ENCODE peak calls at places on chromosome 22, in four cellular contexts. Z is non-pigmented ciliary epithelial cell; P is A549; X is stimulated activated CD8-positive, alpha-beta memory T cell treated with anti-CD3 and anti-CD28 coated beads, Interleukin-7, amount 100 ng/mL, for 24 hours. J is an unnamed sample.
A peak's percentile ranks its signal among the peaks of the same experiment; 100 is the strongest.

GRCh38 chr22:31929126-31929928 is 15.0 kb upstream of the YWHAH start:
- DNase-seq in Z (no peak), P (no peak), X (no peak), J (no peak)

GRCh38 chr22:39478461-39478860 is 21.6 kb downstream of the MGAT3 start:
- DNase-seq in Z (no peak), P (no peak), X (no peak), J (no peak)

GRCh38 chr22:21842946-21843345 is 24.5 kb downstream of the MAPK1 start:
- DNase-seq in Z (no peak), P (no peak), X (no peak), J (no peak)

GRCh38 chr22:20249797-20250354 is 18.2 kb downstream of the RTN4R start:
- DNase-seq in Z (no peak), P (no peak), X (no peak), J (no peak)

GRCh38 chr22:33381531-33382406 is 323.6 kb upstream of the SYN3 start:
- DNase-seq in Z (no peak), P (no peak), X (no peak), J (no peak)

GRCh38 chr22:38069372-38070249 is 12.4 kb downstream of the PICK1 start:
- DNase-seq in Z (peak; percentile 41), P (no peak), X (no peak), J (no peak)

GRCh38 chr22:32997295-32997694 is 60.9 kb downstream of the SYN3 start:
- DNase-seq in Z (no peak), P (no peak), X (no peak), J (no peak)

GRCh38 chr22:44131989-44132685 is 48.6 kb upstream of the PARVG start:
- DNase-seq in Z (no peak), P (no peak), X (no peak), J (no peak)

GRCh38 chr22:38815844-38816243 is 21.9 kb upstream of the DNAL4 start:
- DNase-seq in Z (no peak), P (no peak), X (no peak), J (no peak)

GRCh38 chr22:32992821-32993220 is 65.4 kb downstream of the SYN3 start:
- DNase-seq in Z (no peak), P (no peak), X (no peak), J (no peak)

GRCh38 chr22:41094036-41094435 is 1.6 kb downstream of the EP300 start:
- DNase-seq in Z (no peak), P (no peak), X (no peak), J (no peak)

GRCh38 chr22:38029370-38029769 is 27.8 kb upstream of the PICK1 start:
- DNase-seq in Z (no peak), P (no peak), X (no peak), J (no peak)

GRCh38 chr22:38345782-38346181 is 28.5 kb upstream of the CSNK1E start:
- DNase-seq in Z (no peak), P (no peak), X (no peak), J (no peak)

GRCh38 chr22:41415554-41415953 is 31.0 kb downstream of the TOB2 start:
- DNase-seq in Z (no peak), P (no peak), X (no peak), J (no peak)

GRCh38 chr22:32413715-32414114 is 1.7 kb upstream of the RTCB start:
- DNase-seq in Z (no peak), P (peak; percentile 10), X (no peak), J (no peak)

GRCh38 chr22:38699784-38700183 is 959 bp downstream of the JOSD1 start:
- DNase-seq in Z (no peak), P (no peak), X (no peak), J (no peak)

GRCh38 chr22:30038219-30038618 is 42.0 kb upstream of the HORMAD2 start:
- DNase-seq in Z (peak; percentile 42), P (no peak), X (no peak), J (no peak)

GRCh38 chr22:39598017-39598965 is 27.7 kb downstream of the CACNA1I start:
- DNase-seq in Z (no peak), P (peak; percentile 14), X (peak; percentile 49), J (no peak)

GRCh38 chr22:19974233-19974861 is 32.7 kb upstream of the TXNRD2 start:
- DNase-seq in Z (no peak), P (peak; percentile 57), X (no peak), J (no peak)

GRCh38 chr22:23800297-23801237 is 13.8 kb downstream of the SMARCB1 start:
- DNase-seq in Z (no peak), P (no peak), X (no peak), J (no peak)

GRCh38 chr22:20569059-20570058 is 61.9 kb downstream of the MED15 start:
- DNase-seq in Z (peak; percentile 93), P (peak; percentile 87), X (no peak), J (peak; percentile 95)

GRCh38 chr22:47121791-47122190 is 359.3 kb downstream of the TBC1D22A start:
- DNase-seq in Z (no peak), P (no peak), X (no peak), J (no peak)

GRCh38 chr22:22681221-22681739 is 36.9 kb downstream of the GGTLC2 start:
- DNase-seq in Z (no peak), P (no peak), X (no peak), J (no peak)

GRCh38 chr22:28000361-28000760 is 81.3 kb upstream of the PITPNB start:
- DNase-seq in Z (no peak), P (no peak), X (no peak), J (no peak)

GRCh38 chr22:39384750-39385480 is 14.7 kb upstream of the TAB1 start:
- DNase-seq in Z (no peak), P (peak; percentile 33), X (no peak), J (no peak)

GRCh38 chr22:29581799-29582198 is 886 bp upstream of the NIPSNAP1 start:
- DNase-seq in Z (no peak), P (no peak), X (no peak), J (no peak)

GRCh38 chr22:41362615-41363014 is 19.1 kb upstream of the TEF start:
- DNase-seq in Z (no peak), P (no peak), X (no peak), J (no peak)

GRCh38 chr22:47195156-47195675 is 432.8 kb downstream of the TBC1D22A start:
- DNase-seq in Z (no peak), P (no peak), X (no peak), J (no peak)

GRCh38 chr22:20785415-20785814 is 11.5 kb downstream of the SERPIND1 start:
- DNase-seq in Z (no peak), P (no peak), X (no peak), J (no peak)

GRCh38 chr22:21712751-21713427 is 22.7 kb downstream of the YPEL1 start:
- DNase-seq in Z (peak; percentile 30), P (peak; percentile 70), X (peak; percentile 19), J (peak; percentile 34)

GRCh38 chr22:49754674-49755590 is 72.7 kb downstream of the BRD1 start:
- DNase-seq in Z (no peak), P (no peak), X (no peak), J (no peak)

GRCh38 chr22:24969588-24970301 is 17.2 kb downstream of the KIAA1671 start:
- DNase-seq in Z (no peak), P (no peak), X (no peak), J (no peak)

GRCh38 chr22:44098021-44098739 is 74.1 kb downstream of the PARVB start:
- DNase-seq in Z (no peak), P (no peak), X (no peak), J (no peak)

GRCh38 chr22:45686004-45686403 is 14.4 kb downstream of the ATXN10 start:
- DNase-seq in Z (no peak), P (no peak), X (no peak), J (no peak)

GRCh38 chr22:29815580-29815979 is 22.5 kb downstream of the ASCC2 start:
- DNase-seq in Z (no peak), P (no peak), X (no peak), J (no peak)

GRCh38 chr22:38104084-38104483 is 6.4 kb downstream of the BAIAP2L2 start:
- DNase-seq in Z (no peak), P (peak; percentile 44), X (no peak), J (no peak)

GRCh38 chr22:37254206-37254866 is 10.3 kb upstream of the RAC2 start:
- DNase-seq in Z (peak; percentile 42), P (no peak), X (no peak), J (peak; percentile 59)

GRCh38 chr22:19875531-19876313 is 21.0 kb upstream of the GNB1L start:
- DNase-seq in Z (no peak), P (no peak), X (no peak), J (no peak)

GRCh38 chr22:39183991-39184585 is 31.6 kb upstream of the CBX7 start:
- DNase-seq in Z (no peak), P (no peak), X (no peak), J (no peak)

J was measured in retinal pigment epithelial cell.